ENCODE peak calls at places on chromosomes 11 and 22, in four cellular contexts. M is stimulated activated CD4-positive, alpha-beta T cell treated with anti-CD3 and anti-CD28 coated beads, Interleukin-2, amount 100 ng/mL, for 24 hours; T is colonic mucosa; P is GM06990. L is an unnamed sample.

GRCh38 chr11:18700375-18700774 is 1.8 kb downstream of the TMEM86A start:
- DNase-seq in M (no peak), T (no peak), P (no peak), L (no peak)

GRCh38 chr11:130127509-130127908 is 32.1 kb upstream of the ST14 start:
- DNase-seq in M (no peak), T (no peak), P (no peak), L (no peak)

GRCh38 chr11:19628018-19628417 is 84.6 kb upstream of the NAV2 start:
- DNase-seq in M (no peak), T (no peak), P (no peak), L (no peak)

GRCh38 chr11:119258983-119259382 is 52.8 kb downstream of the CBL start:
- DNase-seq in M (no peak), T (no peak), P (no peak), L (no peak)

GRCh38 chr11:69257838-69258658 is 35.9 kb upstream of the MYEOV start:
- DNase-seq in M (no peak), T (no peak), P (no peak), L (no peak)

GRCh38 chr11:118239509-118239908 is 12.7 kb downstream of the MPZL3 start:
- DNase-seq in M (no peak), T (no peak), P (no peak), L (no peak)

GRCh38 chr11:125175896-125176575 is 11.5 kb downstream of the PKNOX2 start:
- DNase-seq in M (no peak), T (no peak), P (no peak), L (no peak)

GRCh38 chr11:102534261-102534872 is 3.8 kb upstream of the MMP7 start:
- DNase-seq in M (no peak), T (no peak), P (no peak), L (no peak)

GRCh38 chr11:94938399-94939055 is 34.8 kb downstream of the CWC15 start:
- DNase-seq in M (no peak), T (no peak), P (no peak), L (no peak)

GRCh38 chr22:17086301-17086700 is 1.5 kb downstream of the IL17RA start:
- DNase-seq in M (peak), T (no peak), P (no peak), L (peak)

GRCh38 chr11:3165916-3166267 is 782 bp upstream of the OSBPL5 start:
- DNase-seq in M (no peak), T (no peak), P (no peak), L (no peak)

GRCh38 chr11:35343033-35343598 is 76.2 kb downstream of the SLC1A2 start:
- DNase-seq in M (peak), T (no peak), P (peak), L (peak)

GRCh38 chr11:107490836-107491235 is 33.2 kb upstream of the CWF19L2 start:
- DNase-seq in M (no peak), T (no peak), P (no peak), L (no peak)

GRCh38 chr11:47980093-47980906 is at the start of gene PTPRJ:
- DNase-seq in M (peak), T (peak), P (peak), L (peak)

GRCh38 chr22:24216541-24217209 is 28.2 kb downstream of the GGT5 start:
- DNase-seq in M (no peak), T (no peak), P (no peak), L (no peak)

GRCh38 chr11:104175769-104176168 is 11.8 kb upstream of the PDGFD start:
- DNase-seq in M (no peak), T (no peak), P (no peak), L (no peak)

GRCh38 chr11:18365736-18366135 is 28.6 kb upstream of the LDHA start:
- DNase-seq in M (no peak), T (no peak), P (no peak), L (no peak)